ENCODE peak calls at places on chromosomes 7 and 10, in ten cellular contexts. X is HAP-1; L is activated CD4-positive, alpha-beta T cell treated with anti-CD3 and anti-CD28 coated beads, Interleukin-2, amount 50 U/mL, for 1 hour; I is NCI-H446; H is T-cell; W is stimulated activated CD4-positive, alpha-beta T cell treated with anti-CD3 and anti-CD28 coated beads, Interleukin-4, amount 100 ng/mL, for 4 hours; K is naive B cell; A is NCI-H748 treated with DMSO at 0.1 percent for 48 hours; R is hypothalamus; G is NCI-H1417 treated with DMSO at 0.1 percent for 48 hours. Y is an unnamed sample.

GRCh38 chr7:100894860-100895700 is 608 bp downstream of the ACHE start:
- DNase-seq in R (peak; percentile 40), A (no peak), W (peak; percentile 39), G (no peak), X (peak; percentile 86), L (peak; percentile 54), H (no peak), K (peak; percentile 63), I (no peak), Y (peak; percentile 49)

GRCh38 chr10:62380002-62380401 is 5.8 kb downstream of the ZNF365 start:
- DNase-seq in L (no peak), I (no peak), H (no peak), A (no peak), K (no peak), R (no peak), G (no peak), X (peak; percentile 77), W (no peak), Y (no peak)

GRCh38 chr7:130384371-130384801 is 4.1 kb downstream of the CPA1 start:
- DNase-seq in K (no peak), A (no peak), W (no peak), G (no peak), X (no peak), I (no peak), R (no peak), L (no peak), H (no peak), Y (no peak)

GRCh38 chr10:33509231-33509871 is 174.9 kb upstream of the NRP1 start:
- DNase-seq in R (no peak), K (no peak), I (no peak), X (peak; percentile 63), A (peak; percentile 83), G (peak; percentile 34), L (no peak), H (no peak), W (no peak), Y (no peak)

GRCh38 chr10:125116041-125116649 is 44.2 kb downstream of the CTBP2 start:
- DNase-seq in K (no peak), H (no peak), A (no peak), G (no peak), X (no peak), L (no peak), W (no peak), R (no peak), I (no peak), Y (no peak)

GRCh38 chr7:28956608-28957063 is 1.5 kb downstream of the TRIL start:
- DNase-seq in K (no peak), I (no peak), G (peak; percentile 54), X (peak; percentile 70), H (no peak), R (no peak), W (no peak), L (no peak), A (peak; percentile 79), Y (no peak)

GRCh38 chr10:131206136-131206995 is 105.2 kb downstream of the TCERG1L start:
- DNase-seq in W (no peak), K (no peak), G (no peak), I (no peak), R (no peak), L (no peak), A (no peak), H (no peak), X (no peak), Y (no peak)

GRCh38 chr7:78605131-78605530 is 806.6 kb downstream of the PHTF2 start:
- DNase-seq in G (no peak), H (no peak), L (no peak), I (no peak), X (no peak), W (no peak), A (no peak), R (no peak), K (no peak), Y (no peak)

GRCh38 chr7:123120286-123120685 is 79.5 kb downstream of the SLC13A1 start:
- DNase-seq in L (no peak), A (no peak), R (no peak), X (no peak), H (no peak), G (no peak), W (no peak), I (no peak), K (no peak), Y (no peak)

GRCh38 chr10:118799779-118800178 is 45.0 kb upstream of the CACUL1 start:
- DNase-seq in R (no peak), L (no peak), W (no peak), K (no peak), X (no peak), I (no peak), G (no peak), A (no peak), H (no peak), Y (no peak)

GRCh38 chr10:57098146-57098545 is 737.1 kb upstream of the ZWINT start:
- DNase-seq in X (no peak), L (no peak), H (no peak), A (no peak), G (no peak), K (no peak), R (no peak), W (no peak), I (no peak), Y (no peak)

GRCh38 chr10:7426349-7426748 is 15.5 kb upstream of the SFMBT2 start:
- DNase-seq in W (no peak), L (no peak), X (no peak), K (no peak), H (no peak), I (no peak), A (no peak), R (no peak), G (no peak), Y (no peak)

Y was measured in CD8-positive, alpha-beta T cell.